ENCODE peak calls at places on chromosome 15, in eight cellular contexts. One of them, this sample, is unnamed.

GRCh38 chr15:66184936-66185790 is 68.4 kb downstream of the MEGF11 start:
- DNase-seq in upper lobe of right lung: no peak
- DNase-seq in lower lobe of right lung: no peak
- DNase-seq in fibroblast of lung: no peak
- DNase-seq in Calu3: no peak
- DNase-seq in osteoblast: peak
- DNase-seq in HFFc6: no peak
- DNase-seq in GM20000: no peak
- DNase-seq in this sample: no peak

GRCh38 chr15:59377940-59378339 is 5.3 kb upstream of the MYO1E start:
- DNase-seq in HFFc6: no peak
- DNase-seq in upper lobe of right lung: no peak
- DNase-seq in lower lobe of right lung: no peak
- DNase-seq in fibroblast of lung: no peak
- DNase-seq in GM20000: no peak
- DNase-seq in osteoblast: no peak
- DNase-seq in Calu3: no peak
- DNase-seq in this sample: no peak

GRCh38 chr15:43998607-43999006 is 171.8 kb downstream of the WDR76 start:
- DNase-seq in Calu3: peak
- DNase-seq in lower lobe of right lung: no peak
- DNase-seq in upper lobe of right lung: no peak
- DNase-seq in HFFc6: no peak
- DNase-seq in osteoblast: no peak
- DNase-seq in fibroblast of lung: peak
- DNase-seq in GM20000: no peak
- DNase-seq in this sample: no peak

GRCh38 chr15:98850991-98851776 is 156.4 kb downstream of the PGPEP1L start:
- DNase-seq in GM20000: peak
- DNase-seq in fibroblast of lung: peak
- DNase-seq in Calu3: peak
- DNase-seq in HFFc6: peak
- DNase-seq in osteoblast: no peak
- DNase-seq in lower lobe of right lung: peak
- DNase-seq in upper lobe of right lung: peak
- DNase-seq in this sample: peak

GRCh38 chr15:28098766-28099554 is at the start of gene OCA2:
- DNase-seq in osteoblast: peak
- DNase-seq in Calu3: no peak
- DNase-seq in upper lobe of right lung: peak
- DNase-seq in lower lobe of right lung: peak
- DNase-seq in HFFc6: no peak
- DNase-seq in fibroblast of lung: peak
- DNase-seq in GM20000: no peak
- DNase-seq in this sample: no peak

GRCh38 chr15:41904487-41905359 is 10.9 kb upstream of the SPTBN5 start:
- DNase-seq in osteoblast: peak
- DNase-seq in lower lobe of right lung: no peak
- DNase-seq in GM20000: peak
- DNase-seq in Calu3: peak
- DNase-seq in upper lobe of right lung: no peak
- DNase-seq in HFFc6: peak
- DNase-seq in fibroblast of lung: peak
- DNase-seq in this sample: peak

GRCh38 chr15:54515664-54516582 is 537.7 kb downstream of the UNC13C start:
- DNase-seq in lower lobe of right lung: no peak
- DNase-seq in fibroblast of lung: no peak
- DNase-seq in HFFc6: no peak
- DNase-seq in upper lobe of right lung: no peak
- DNase-seq in osteoblast: no peak
- DNase-seq in Calu3: no peak
- DNase-seq in GM20000: no peak
- DNase-seq in this sample: no peak

GRCh38 chr15:92164327-92165000 is 229.2 kb upstream of the ST8SIA2 start:
- DNase-seq in upper lobe of right lung: no peak
- DNase-seq in HFFc6: peak
- DNase-seq in lower lobe of right lung: no peak
- DNase-seq in osteoblast: peak
- DNase-seq in Calu3: peak
- DNase-seq in GM20000: no peak
- DNase-seq in fibroblast of lung: no peak
- DNase-seq in this sample: no peak

GRCh38 chr15:37093480-37094410 is 6.6 kb downstream of the MEIS2 start:
- DNase-seq in osteoblast: no peak
- DNase-seq in upper lobe of right lung: no peak
- DNase-seq in lower lobe of right lung: no peak
- DNase-seq in Calu3: no peak
- DNase-seq in fibroblast of lung: peak
- DNase-seq in HFFc6: peak
- DNase-seq in GM20000: no peak
- DNase-seq in this sample: no peak

GRCh38 chr15:63938486-63939061 is 104.8 kb upstream of the HERC1 start:
- DNase-seq in GM20000: no peak
- DNase-seq in Calu3: no peak
- DNase-seq in osteoblast: peak
- DNase-seq in HFFc6: no peak
- DNase-seq in upper lobe of right lung: no peak
- DNase-seq in lower lobe of right lung: no peak
- DNase-seq in fibroblast of lung: no peak
- DNase-seq in this sample: no peak

GRCh38 chr15:58340176-58340575 is 91.6 kb upstream of the LIPC start:
- DNase-seq in GM20000: no peak
- DNase-seq in Calu3: no peak
- DNase-seq in lower lobe of right lung: no peak
- DNase-seq in upper lobe of right lung: no peak
- DNase-seq in HFFc6: peak
- DNase-seq in fibroblast of lung: peak
- DNase-seq in osteoblast: peak
- DNase-seq in this sample: no peak

DNA sequence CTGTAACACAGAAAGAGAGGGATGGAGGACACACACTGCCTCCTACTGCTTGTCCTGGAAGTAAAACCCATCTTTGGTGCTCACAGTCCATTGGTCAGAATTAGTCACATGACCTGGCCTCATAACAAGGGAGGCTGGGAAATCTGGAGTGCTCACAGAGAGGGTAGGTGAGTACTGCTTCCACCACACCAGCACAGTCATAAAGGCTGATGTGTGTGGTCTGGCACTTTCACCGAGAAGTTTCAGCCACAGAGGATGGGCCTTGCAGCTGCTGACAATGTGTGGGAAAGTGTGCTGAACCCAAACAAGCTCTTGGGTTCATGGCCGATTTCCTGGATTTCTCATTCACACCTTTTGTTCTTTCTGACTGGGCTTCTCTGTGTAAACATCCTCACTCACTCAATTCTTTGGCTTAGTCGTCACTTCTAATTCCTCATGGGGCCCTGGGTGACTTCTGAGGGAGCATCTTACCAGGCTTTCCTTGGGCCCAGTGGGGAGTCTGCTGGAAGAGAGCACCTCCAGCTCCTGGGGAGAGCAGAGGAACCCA is 100.7 kb downstream of the ASB7 start:
- DNase-seq in GM20000: peak
- DNase-seq in lower lobe of right lung: no peak
- DNase-seq in Calu3: no peak
- DNase-seq in upper lobe of right lung: peak
- DNase-seq in fibroblast of lung: peak
- DNase-seq in osteoblast: peak
- DNase-seq in HFFc6: peak
- DNase-seq in this sample: peak
- TF ChIP-seq CTCF in GM20000: no peak
- TF ChIP-seq CTCF in lower lobe of right lung: no peak
- TF ChIP-seq CTCF in Calu3: no peak
- TF ChIP-seq CTCF in upper lobe of right lung: no peak
- TF ChIP-seq CTCF in fibroblast of lung: no peak
- TF ChIP-seq CTCF in osteoblast: no peak
- TF ChIP-seq CTCF in HFFc6: peak
- TF ChIP-seq CTCF in this sample: no peak

GRCh38 chr15:62165029-62165792 is at the start of gene C2CD4B:
- DNase-seq in upper lobe of right lung: peak
- DNase-seq in GM20000: no peak
- DNase-seq in fibroblast of lung: no peak
- DNase-seq in Calu3: peak
- DNase-seq in osteoblast: peak
- DNase-seq in HFFc6: no peak
- DNase-seq in lower lobe of right lung: peak
- DNase-seq in this sample: no peak

GRCh38 chr15:62163847-62164499 is 1.1 kb downstream of the C2CD4B start:
- DNase-seq in lower lobe of right lung: peak
- DNase-seq in osteoblast: peak
- DNase-seq in fibroblast of lung: no peak
- DNase-seq in HFFc6: no peak
- DNase-seq in GM20000: no peak
- DNase-seq in upper lobe of right lung: no peak
- DNase-seq in Calu3: peak
- DNase-seq in this sample: no peak

GRCh38 chr15:62165793-62166380 is 802 bp upstream of the C2CD4B start:
- DNase-seq in osteoblast: peak
- DNase-seq in Calu3: no peak
- DNase-seq in HFFc6: no peak
- DNase-seq in fibroblast of lung: no peak
- DNase-seq in lower lobe of right lung: no peak
- DNase-seq in upper lobe of right lung: no peak
- DNase-seq in GM20000: no peak
- DNase-seq in this sample: no peak

GRCh38 chr15:62163397-62163796 is 1.7 kb downstream of the C2CD4B start:
- DNase-seq in upper lobe of right lung: no peak
- DNase-seq in fibroblast of lung: no peak
- DNase-seq in lower lobe of right lung: no peak
- DNase-seq in osteoblast: no peak
- DNase-seq in Calu3: no peak
- DNase-seq in GM20000: no peak
- DNase-seq in HFFc6: no peak
- DNase-seq in this sample: no peak

GRCh38 chr15:62164500-62165028 is 521 bp downstream of the C2CD4B start:
- DNase-seq in fibroblast of lung: no peak
- DNase-seq in osteoblast: peak
- DNase-seq in GM20000: no peak
- DNase-seq in HFFc6: no peak
- DNase-seq in upper lobe of right lung: peak
- DNase-seq in Calu3: peak
- DNase-seq in lower lobe of right lung: peak
- DNase-seq in this sample: no peak
- TF ChIP-seq CTCF in fibroblast of lung: no peak
- TF ChIP-seq CTCF in osteoblast: no peak
- TF ChIP-seq CTCF in GM20000: no peak
- TF ChIP-seq CTCF in HFFc6: no peak
- TF ChIP-seq CTCF in upper lobe of right lung: no peak
- TF ChIP-seq CTCF in Calu3: no peak
- TF ChIP-seq CTCF in lower lobe of right lung: no peak
- TF ChIP-seq CTCF in this sample: no peak

DNA sequence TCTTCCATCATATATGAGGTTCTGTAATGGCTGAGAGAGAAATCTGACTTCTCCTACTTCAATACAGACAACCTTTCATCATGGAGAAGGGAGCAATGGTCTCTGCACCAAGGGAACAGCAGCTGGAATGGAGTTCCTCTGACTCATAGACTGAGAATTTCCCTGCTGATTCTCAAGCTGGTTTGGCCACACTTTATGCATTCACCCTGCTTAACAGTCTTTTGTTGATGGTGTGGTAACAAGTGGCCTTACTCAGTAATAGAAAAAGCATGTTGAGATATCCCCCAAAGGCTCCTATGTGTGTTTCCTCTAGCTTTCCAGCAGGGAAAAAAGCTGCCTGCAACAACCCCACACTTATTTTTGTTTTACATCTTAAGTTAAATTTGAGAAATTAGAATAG is 138.1 kb downstream of the GREM1 start:
- DNase-seq in fibroblast of lung: peak
- DNase-seq in GM20000: no peak
- DNase-seq in upper lobe of right lung: no peak
- DNase-seq in osteoblast: peak
- DNase-seq in lower lobe of right lung: no peak
- DNase-seq in Calu3: peak
- DNase-seq in HFFc6: peak
- DNase-seq in this sample: no peak
- TF ChIP-seq CTCF in fibroblast of lung: no peak
- TF ChIP-seq CTCF in GM20000: no peak
- TF ChIP-seq CTCF in upper lobe of right lung: no peak
- TF ChIP-seq CTCF in osteoblast: peak
- TF ChIP-seq CTCF in lower lobe of right lung: no peak
- TF ChIP-seq CTCF in Calu3: no peak
- TF ChIP-seq CTCF in HFFc6: no peak
- TF ChIP-seq CTCF in this sample: no peak

GRCh38 chr15:87348746-87349145 is 907.8 kb downstream of the NTRK3 start:
- DNase-seq in HFFc6: peak
- DNase-seq in fibroblast of lung: peak
- DNase-seq in lower lobe of right lung: no peak
- DNase-seq in upper lobe of right lung: no peak
- DNase-seq in GM20000: no peak
- DNase-seq in Calu3: no peak
- DNase-seq in osteoblast: no peak
- DNase-seq in this sample: no peak
- TF ChIP-seq CTCF in HFFc6: no peak
- TF ChIP-seq CTCF in fibroblast of lung: no peak
- TF ChIP-seq CTCF in lower lobe of right lung: no peak
- TF ChIP-seq CTCF in upper lobe of right lung: no peak
- TF ChIP-seq CTCF in GM20000: no peak
- TF ChIP-seq CTCF in Calu3: no peak
- TF ChIP-seq CTCF in osteoblast: no peak
- TF ChIP-seq CTCF in this sample: no peak

DNA sequence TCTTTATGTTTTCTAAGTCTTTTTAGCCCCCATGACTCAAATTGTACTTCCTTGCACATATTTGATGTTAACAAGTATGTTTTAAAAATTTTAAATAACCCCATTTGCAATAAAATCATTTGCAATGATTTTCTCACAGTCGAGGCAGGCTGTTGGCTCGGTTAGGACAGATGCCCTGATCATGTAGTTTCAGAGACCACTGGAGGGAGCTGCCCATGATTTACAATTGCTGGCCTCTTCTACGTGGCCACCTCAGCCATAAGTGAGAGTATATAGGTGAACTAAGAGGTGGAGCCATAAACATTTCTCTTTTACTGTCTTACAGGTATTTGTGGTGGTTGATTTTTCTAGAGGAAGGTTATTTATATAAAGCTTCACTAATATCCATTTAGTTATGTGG is 1.7 kb downstream of the DTWD1 start:
- DNase-seq in Calu3: no peak
- DNase-seq in osteoblast: no peak
- DNase-seq in GM20000: no peak
- DNase-seq in fibroblast of lung: no peak
- DNase-seq in lower lobe of right lung: no peak
- DNase-seq in upper lobe of right lung: no peak
- DNase-seq in HFFc6: no peak
- DNase-seq in this sample: no peak
- TF ChIP-seq CTCF in Calu3: no peak
- TF ChIP-seq CTCF in osteoblast: peak
- TF ChIP-seq CTCF in GM20000: no peak
- TF ChIP-seq CTCF in fibroblast of lung: peak
- TF ChIP-seq CTCF in lower lobe of right lung: no peak
- TF ChIP-seq CTCF in upper lobe of right lung: no peak
- TF ChIP-seq CTCF in HFFc6: peak
- TF ChIP-seq CTCF in this sample: no peak

GRCh38 chr15:48800811-48801460 is 9.9 kb downstream of the CEP152 start:
- DNase-seq in HFFc6: peak
- DNase-seq in lower lobe of right lung: no peak
- DNase-seq in upper lobe of right lung: no peak
- DNase-seq in fibroblast of lung: peak
- DNase-seq in osteoblast: peak
- DNase-seq in GM20000: no peak
- DNase-seq in Calu3: no peak
- DNase-seq in this sample: no peak
- TF ChIP-seq CTCF in HFFc6: peak
- TF ChIP-seq CTCF in lower lobe of right lung: peak
- TF ChIP-seq CTCF in upper lobe of right lung: peak
- TF ChIP-seq CTCF in fibroblast of lung: peak
- TF ChIP-seq CTCF in osteoblast: peak
- TF ChIP-seq CTCF in GM20000: peak
- TF ChIP-seq CTCF in Calu3: no peak
- TF ChIP-seq CTCF in this sample: peak

GRCh38 chr15:23759964-23760363 is 72.9 kb upstream of the NDN start:
- DNase-seq in fibroblast of lung: no peak
- DNase-seq in lower lobe of right lung: no peak
- DNase-seq in upper lobe of right lung: no peak
- DNase-seq in Calu3: no peak
- DNase-seq in osteoblast: no peak
- DNase-seq in GM20000: no peak
- DNase-seq in HFFc6: no peak
- DNase-seq in this sample: no peak
- TF ChIP-seq CTCF in fibroblast of lung: no peak
- TF ChIP-seq CTCF in lower lobe of right lung: no peak
- TF ChIP-seq CTCF in upper lobe of right lung: no peak
- TF ChIP-seq CTCF in Calu3: no peak
- TF ChIP-seq CTCF in osteoblast: no peak
- TF ChIP-seq CTCF in GM20000: no peak
- TF ChIP-seq CTCF in HFFc6: no peak
- TF ChIP-seq CTCF in this sample: no peak